ENCODE peak calls at places on chromosomes 1 and 21, in seven cellular contexts. Y is foreskin fibroblast, H is tibial nerve, M is suprapubic skin, X is dorsolateral prefrontal cortex, I is astrocyte of the cerebellum, U is tibial artery. F is an unnamed sample.

GRCh38 chr1:93434987-93435386 is 12.9 kb upstream of the FNBP1L start:
- DNase-seq in Y (no peak), H (no peak), M (no peak), X (no peak), I (no peak), U (no peak), F (no peak)

GRCh38 chr1:1204998-1205768 is 1.2 kb downstream of the TNFRSF18 start:
- DNase-seq in Y (no peak), H (no peak), M (no peak), X (no peak), I (no peak), U (no peak), F (no peak)

GRCh38 chr1:178374016-178374415 is 122.7 kb downstream of the CLEC20A start:
- DNase-seq in Y (no peak), H (no peak), M (no peak), X (no peak), I (no peak), U (no peak), F (no peak)

GRCh38 chr1:223048026-223048425 is 95.0 kb downstream of the TLR5 start:
- DNase-seq in Y (no peak), H (no peak), M (no peak), X (no peak), I (no peak), U (no peak), F (no peak)

GRCh38 chr1:153509729-153510354 is 25.9 kb downstream of the S100A6 start:
- DNase-seq in Y (peak), H (peak), M (peak), X (no peak), I (no peak), U (no peak), F (no peak)

GRCh38 chr1:91830242-91831131 is 55.5 kb downstream of the TGFBR3 start:
- DNase-seq in Y (peak), H (peak), M (no peak), X (no peak), I (peak), U (peak), F (peak)

GRCh38 chr1:59193443-59194093 is 103.3 kb upstream of the FGGY start:
- DNase-seq in Y (no peak), H (no peak), M (no peak), X (no peak), I (no peak), U (no peak), F (no peak)

GRCh38 chr21:17682924-17683323 is 70.2 kb upstream of the BTG3 start:
- DNase-seq in Y (no peak), H (no peak), M (no peak), X (no peak), I (no peak), U (no peak), F (no peak)

GRCh38 chr1:63592536-63593302 is 492 bp upstream of the PGM1 start:
- DNase-seq in Y (no peak), H (no peak), M (no peak), X (no peak), I (no peak), U (no peak), F (no peak)

DNA sequence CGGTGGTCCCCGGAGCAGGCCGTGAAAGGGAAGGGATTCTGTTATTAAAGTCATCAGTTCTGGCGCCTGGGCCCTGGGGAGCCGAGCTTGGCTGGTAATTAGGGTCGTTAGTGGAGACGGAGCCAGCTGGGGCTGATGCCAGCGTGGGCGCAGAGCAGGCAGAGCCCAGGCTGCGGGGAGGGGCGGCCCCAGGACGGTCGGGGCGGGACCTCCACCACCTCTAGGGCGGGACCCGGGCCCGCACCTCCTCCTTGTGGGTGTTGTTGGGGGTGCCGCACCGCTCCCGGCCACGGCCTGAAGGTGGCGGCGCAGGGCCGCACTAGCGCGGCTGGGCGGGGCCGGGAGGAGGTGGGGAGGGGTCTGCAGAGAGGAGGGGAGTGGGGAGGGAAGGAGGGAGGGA is 470.6 kb downstream of the PTPRU start:
- DNase-seq in Y (peak), H (no peak), M (no peak), X (no peak), I (no peak), U (no peak), F (no peak)
- TF ChIP-seq CTCF in Y (peak), H (no peak), M (no peak), X (no peak), I (peak), U (peak), F (peak)

GRCh38 chr1:162605225-162605927 is 26.9 kb upstream of the DDR2 start:
- DNase-seq in Y (peak), H (no peak), M (no peak), X (no peak), I (peak), U (no peak), F (no peak)

GRCh38 chr1:162612606-162613400 is 19.5 kb upstream of the DDR2 start:
- DNase-seq in Y (peak), H (peak), M (no peak), X (no peak), I (no peak), U (peak), F (peak)

GRCh38 chr1:162609306-162609705 is 23.0 kb upstream of the DDR2 start:
- DNase-seq in Y (no peak), H (no peak), M (no peak), X (no peak), I (no peak), U (no peak), F (no peak)
- TF ChIP-seq CTCF in Y (no peak), H (no peak), M (no peak), X (no peak), I (no peak), U (no peak), F (no peak)

GRCh38 chr1:117970251-117970650 is 40.7 kb downstream of the WDR3 start:
- DNase-seq in Y (no peak), H (no peak), M (no peak), X (no peak), I (no peak), U (no peak), F (no peak)

GRCh38 chr1:117964290-117965038 is 34.9 kb downstream of the WDR3 start:
- DNase-seq in Y (no peak), H (no peak), M (no peak), X (no peak), I (no peak), U (no peak), F (no peak)

GRCh38 chr1:117971777-117972176 is 42.2 kb downstream of the WDR3 start:
- DNase-seq in Y (no peak), H (no peak), M (no peak), X (no peak), I (no peak), U (no peak), F (no peak)

GRCh38 chr1:117967900-117968299 is 38.4 kb downstream of the WDR3 start:
- DNase-seq in Y (peak), H (no peak), M (no peak), X (no peak), I (peak), U (no peak), F (no peak)

DNA sequence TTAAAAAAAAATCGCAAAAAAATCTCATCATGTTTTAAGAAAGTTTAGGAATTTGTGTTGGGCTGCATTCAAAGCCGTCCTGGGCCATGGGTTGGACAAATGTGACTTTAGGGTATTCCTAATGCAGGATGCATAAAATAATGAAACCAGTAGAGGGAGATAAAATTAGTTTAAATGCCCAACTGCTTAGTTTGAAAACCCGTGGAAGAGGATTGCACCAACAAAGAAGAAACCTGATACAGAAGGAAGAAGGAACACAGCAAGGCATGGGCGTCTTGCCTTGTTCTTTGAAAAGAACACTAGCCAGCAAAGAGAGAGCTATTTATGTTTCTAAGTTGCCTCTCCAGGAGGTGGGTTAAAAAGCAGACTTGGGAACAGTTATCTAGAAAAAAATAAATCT is 37.9 kb downstream of the WDR3 start:
- DNase-seq in Y (peak), H (no peak), M (no peak), X (no peak), I (peak), U (no peak), F (no peak)
- TF ChIP-seq CTCF in Y (peak), H (no peak), M (no peak), X (no peak), I (peak), U (no peak), F (no peak)

GRCh38 chr1:81808760-81809159 is 8.0 kb downstream of the ADGRL2 start:
- DNase-seq in Y (peak), H (no peak), M (no peak), X (no peak), I (no peak), U (no peak), F (no peak)
- TF ChIP-seq CTCF in Y (no peak), H (no peak), M (no peak), X (no peak), I (no peak), U (no peak), F (no peak)